ENCODE peak calls at places on chromosome 3, in nine cellular contexts. I is stomach, Y is Panc1, P is GM12878, R is esophagus muscularis mucosa, F is sigmoid colon, M is breast epithelium, H is prostate gland, C is HCT116. V is an unnamed sample. For H3K4me1, the result is how much of the 10 kb centered on the place peaks cover.

GRCh38 chr3:136186330-136186729 is 9.8 kb downstream of the MSL2 start:
- DNase-seq in C (no peak), Y (no peak), F (no peak), R (no peak), H (no peak), M (no peak), I (peak), P (no peak), V (no peak)

GRCh38 chr3:58370407-58370806 is 37.7 kb downstream of the PXK start:
- DNase-seq in C (no peak), F (no peak), I (no peak), M (no peak), H (no peak), P (no peak), R (no peak), Y (no peak), V (no peak)

GRCh38 chr3:17431004-17431403 is 311.4 kb downstream of the TBC1D5 start:
- DNase-seq in F (no peak), P (no peak), C (peak), H (no peak), M (no peak), Y (peak), R (no peak), I (no peak), V (no peak)

GRCh38 chr3:101077361-101078011 is 84.3 kb upstream of the ABI3BP start:
- DNase-seq in M (no peak), I (no peak), P (no peak), Y (no peak), R (no peak), H (no peak), C (no peak), F (no peak), V (no peak)

GRCh38 chr3:183212565-183212964 is 40.5 kb upstream of the B3GNT5 start:
- DNase-seq in F (no peak), P (no peak), R (no peak), I (no peak), M (no peak), H (no peak), C (no peak), Y (no peak), V (no peak)

GRCh38 chr3:58333206-58334012 is 717 bp downstream of the PXK start:
- DNase-seq in Y (no peak), I (peak), M (no peak), F (peak), P (no peak), C (no peak), H (peak), R (no peak), V (peak)

GRCh38 chr3:160169139-160169830 is 55.9 kb upstream of the C3orf80 start:
- DNase-seq in H (no peak), I (no peak), P (no peak), C (no peak), F (no peak), M (no peak), R (peak), Y (no peak), V (no peak)

GRCh38 chr3:76487446-76487845 is 552.5 kb upstream of the ROBO2 start:
- DNase-seq in Y (no peak), R (no peak), P (no peak), M (no peak), F (no peak), C (no peak), I (no peak), H (no peak), V (no peak)

GRCh38 chr3:177468816-177469590 is 271.7 kb upstream of the TBL1XR1 start:
- DNase-seq in F (no peak), R (no peak), P (no peak), M (no peak), C (no peak), H (no peak), I (no peak), Y (no peak), V (no peak)

GRCh38 chr3:112634786-112635541 is 6.0 kb downstream of the CCDC80 start:
- DNase-seq in I (no peak), Y (no peak), C (no peak), F (no peak), M (no peak), R (no peak), H (no peak), P (no peak), V (no peak)

GRCh38 chr3:33954956-33955355 is 156.5 kb downstream of the PDCD6IP start:
- DNase-seq in R (peak), I (no peak), C (no peak), Y (no peak), M (no peak), H (no peak), F (no peak), P (no peak), V (no peak)

GRCh38 chr3:196260784-196261183 is 26.7 kb downstream of the PCYT1A start:
- DNase-seq in R (no peak), M (no peak), I (no peak), H (no peak), F (no peak), C (no peak), P (no peak), Y (no peak), V (no peak)

GRCh38 chr3:8095724-8096123 is 405.9 kb upstream of the LMCD1 start:
- DNase-seq in M (no peak), F (no peak), H (no peak), R (no peak), P (no peak), I (no peak), C (peak), Y (no peak), V (no peak)

GRCh38 chr3:69787436-69788168 is 48.3 kb downstream of the MITF start:
- DNase-seq in F (no peak), Y (no peak), M (no peak), H (no peak), C (no peak), R (no peak), I (no peak), P (no peak), V (no peak)

GRCh38 chr3:186298876-186299275 is 63.2 kb downstream of the DGKG start:
- DNase-seq in P (no peak), C (no peak), Y (no peak), R (no peak), F (no peak), M (no peak), H (no peak), I (no peak), V (no peak)

GRCh38 chr3:73216310-73216709 is 154.9 kb downstream of the EBLN2 start:
- DNase-seq in Y (no peak), F (no peak), H (no peak), I (no peak), M (no peak), C (no peak), R (no peak), P (no peak), V (no peak)

GRCh38 chr3:11671648-11672100 is 28.0 kb upstream of the VGLL4 start:
- DNase-seq in R (peak), P (peak), Y (no peak), I (no peak), C (peak), M (no peak), F (no peak), H (no peak), V (no peak)

GRCh38 chr3:167350245-167350862 is 29.7 kb downstream of the ZBBX start:
- DNase-seq in Y (peak), C (peak), F (no peak), I (no peak), H (no peak), P (no peak), M (no peak), R (no peak), V (no peak)

GRCh38 chr3:42743204-42743995 is 29.7 kb downstream of the CCDC13 start:
- DNase-seq in H (no peak), F (peak), I (no peak), R (no peak), M (no peak), C (no peak), P (no peak), Y (no peak), V (no peak)

GRCh38 chr3:178785961-178786360 is 249.7 kb downstream of the KCNMB2 start:
- DNase-seq in Y (no peak), H (no peak), R (no peak), C (no peak), P (no peak), I (no peak), M (no peak), F (no peak), V (no peak)

GRCh38 chr3:148727242-148727641 is 29.5 kb downstream of the AGTR1 start:
- DNase-seq in C (peak), M (no peak), I (no peak), Y (no peak), H (no peak), R (no peak), P (no peak), F (no peak), V (no peak)

GRCh38 chr3:120442975-120443517 is 7.7 kb downstream of the FSTL1 start:
- DNase-seq in P (no peak), Y (no peak), H (no peak), C (no peak), R (no peak), F (no peak), I (no peak), M (no peak), V (no peak)

GRCh38 chr3:141147657-141148056 is 84.0 kb upstream of the PXYLP1 start:
- DNase-seq in M (peak), C (no peak), F (no peak), Y (no peak), H (peak), R (no peak), P (no peak), I (no peak), V (no peak)

GRCh38 chr3:167989999-167990398 is 105.7 kb downstream of the GOLIM4 start:
- DNase-seq in M (no peak), R (no peak), H (no peak), I (no peak), P (no peak), Y (no peak), F (no peak), C (no peak), V (no peak)

GRCh38 chr3:136189043-136189442 is 7.1 kb downstream of the MSL2 start:
- DNase-seq in R (no peak), C (no peak), P (no peak), M (no peak), I (no peak), H (no peak), Y (no peak), F (no peak), V (no peak)

GRCh38 chr3:98556164-98557130 is 24.7 kb downstream of the GPR15 start:
- DNase-seq in F (no peak), P (peak), M (no peak), Y (no peak), R (no peak), H (no peak), C (peak), I (no peak), V (no peak)

GRCh38 chr3:33900809-33901505 is 102.5 kb downstream of the PDCD6IP start:
- DNase-seq in Y (no peak), C (no peak), F (no peak), R (no peak), I (no peak), H (no peak), M (no peak), P (no peak), V (no peak)

GRCh38 chr3:9976736-9977709 is 9.6 kb downstream of the EMC3 start:
- DNase-seq in M (peak), H (peak), F (peak), C (peak), Y (peak), I (peak), R (peak), P (no peak), V (no peak)
- TF ChIP-seq POLR2AphosphoS5 in M (peak), H (peak), F (peak), C (peak), Y (peak), I (peak), R (peak), P (no peak), V (peak)

DNA sequence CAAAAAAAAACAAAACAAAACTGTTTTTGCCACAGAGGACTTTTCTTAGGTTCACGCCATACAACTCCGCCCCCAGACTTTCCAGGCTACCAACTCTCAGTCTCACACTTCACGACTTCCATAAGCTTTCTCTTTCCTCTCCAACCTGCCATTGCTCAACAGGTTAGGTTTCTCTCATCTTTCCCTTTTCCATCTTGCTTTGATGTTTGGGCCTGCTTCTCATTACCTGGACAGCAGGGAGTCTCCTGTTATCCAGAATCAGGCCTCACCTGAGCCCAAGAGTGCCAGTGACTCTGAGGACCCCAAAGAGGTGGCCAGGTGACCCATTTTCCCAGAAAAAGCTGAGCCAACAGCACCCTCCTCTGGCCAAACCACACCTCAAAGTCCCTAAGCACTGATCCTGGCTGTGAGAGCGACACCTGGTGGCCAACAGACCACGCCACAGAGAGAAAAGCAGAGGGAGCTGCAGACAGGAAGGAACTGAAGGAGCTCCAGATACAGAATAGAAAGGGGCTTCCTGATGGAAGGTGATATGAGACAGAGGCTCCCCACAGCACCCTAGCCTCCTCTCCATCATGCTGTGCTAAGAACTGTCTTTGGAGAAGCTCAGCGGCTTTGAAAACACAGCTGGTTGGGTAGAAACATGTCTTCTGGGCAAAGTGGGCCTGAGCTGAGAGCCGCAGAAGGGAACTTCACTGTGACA is 4.0 kb downstream of the CCDC51 start:
- DNase-seq in Y (peak), I (peak), F (peak), P (peak), H (peak), R (no peak), C (peak), M (peak), V (peak)
- H3K4me1 ChIP-seq in Y (under half), I (under half), F (under half), P (under half), H (under half), R (half or more), C (under half), M (under half), V (half or more)

DNA sequence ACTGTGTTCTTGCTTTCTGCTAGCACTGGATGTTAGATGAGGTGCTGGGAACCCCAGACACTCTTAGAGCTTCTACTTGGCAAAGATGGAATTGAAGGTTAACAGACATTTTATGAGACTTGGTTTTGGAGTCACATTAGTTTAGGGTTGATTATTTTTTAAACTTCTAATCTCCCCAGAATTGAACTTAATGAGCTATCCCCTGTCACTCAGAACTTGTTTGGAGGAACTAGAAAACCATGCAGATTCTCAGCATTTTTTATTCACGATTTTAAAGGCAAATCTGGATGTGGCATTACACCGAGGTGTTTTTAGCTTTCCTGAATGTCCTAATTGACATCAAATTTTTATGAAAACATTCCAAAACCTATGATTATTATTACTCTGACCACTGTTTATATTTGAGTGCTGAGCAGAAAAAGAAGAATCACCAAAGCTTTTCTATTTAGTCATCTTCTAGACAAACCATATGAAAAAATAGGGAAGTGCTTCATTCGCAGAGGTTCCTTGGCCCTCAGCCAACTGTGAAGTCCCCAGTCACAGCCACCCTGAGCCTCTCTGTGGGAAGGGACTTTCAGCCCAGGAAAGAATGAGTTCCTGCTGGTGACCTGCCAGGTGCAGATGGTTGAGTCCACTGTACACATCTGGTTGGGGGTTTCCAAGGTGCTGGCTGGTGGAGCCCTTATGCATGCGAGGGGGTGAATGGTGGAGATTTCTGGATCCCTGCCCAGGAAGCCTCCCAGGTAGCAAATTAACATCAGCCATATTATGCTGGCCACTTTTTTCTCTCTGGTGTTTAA is 196.0 kb upstream of the TOPAZ1 start:
- DNase-seq in P (peak), I (peak), C (no peak), Y (no peak), M (no peak), R (no peak), H (no peak), F (no peak), V (peak)
- TF ChIP-seq POLR2AphosphoS5 in P (peak), I (no peak), C (no peak), Y (no peak), M (no peak), R (no peak), H (no peak), F (no peak), V (peak)

GRCh38 chr3:142912440-142913172 is 23.7 kb upstream of the PCOLCE2 start:
- DNase-seq in H (no peak), R (peak), I (no peak), P (no peak), M (no peak), Y (no peak), F (no peak), C (no peak), V (no peak)

GRCh38 chr3:142913432-142913831 is 24.5 kb upstream of the PCOLCE2 start:
- DNase-seq in H (no peak), I (no peak), C (no peak), M (no peak), F (no peak), P (no peak), Y (no peak), R (no peak), V (no peak)

GRCh38 chr3:142915636-142916035 is 26.8 kb upstream of the PCOLCE2 start:
- DNase-seq in Y (no peak), F (no peak), M (no peak), R (peak), I (no peak), H (no peak), C (no peak), P (no peak), V (no peak)

GRCh38 chr3:142916611-142917010 is 27.7 kb upstream of the PCOLCE2 start:
- DNase-seq in I (no peak), M (no peak), R (no peak), P (no peak), F (no peak), Y (no peak), C (no peak), H (no peak), V (no peak)

GRCh38 chr3:142914286-142914811 is 25.5 kb upstream of the PCOLCE2 start:
- DNase-seq in I (no peak), H (no peak), R (peak), M (no peak), P (no peak), C (no peak), F (no peak), Y (no peak), V (no peak)
- H3K4me1 ChIP-seq in I (under half), H (under half), R (under half), M (under half), P (under half), C (under half), F (under half), Y (under half), V (under half)